ENCODE peak calls at places on chromosomes 3 and 15, in nine cellular contexts. G is NCI-H345; U is HTR-8/SVneo; E is upper lobe of left lung; P is activated CD4-positive, alpha-beta T cell treated with anti-CD3 and anti-CD28 coated beads, Interleukin-2, amount 50 U/mL, for 48 hours; V is uterus; N is myocyte; K is stimulated activated CD8-positive, alpha-beta memory T cell treated with anti-CD3 and anti-CD28 coated beads, Interleukin-4, amount 100 ng/mL, for 4 hours; R is naive thymus-derived CD4-positive, alpha-beta T cell. Z is an unnamed sample.

GRCh38 chr15:68379058-68379758 is 52.8 kb downstream of the ITGA11 start:
- DNase-seq in E (no peak), R (no peak), K (no peak), U (no peak), G (no peak), P (no peak), V (no peak), N (no peak), Z (no peak)

GRCh38 chr15:100650685-100651084 is 48.3 kb downstream of the ASB7 start:
- DNase-seq in P (no peak), V (no peak), G (no peak), E (no peak), R (no peak), K (no peak), N (no peak), U (no peak), Z (no peak)

GRCh38 chr3:128786434-128787020 is 60.5 kb downstream of the RAB7A start:
- DNase-seq in E (no peak), U (no peak), P (no peak), N (no peak), R (no peak), K (no peak), G (no peak), V (no peak), Z (no peak)

GRCh38 chr3:146589899-146590508 is 15.1 kb downstream of the PLSCR5 start:
- DNase-seq in K (no peak), V (no peak), R (no peak), N (peak; percentile 67), G (peak; percentile 50), E (no peak), U (peak; percentile 25), P (peak; percentile 13), Z (no peak)

GRCh38 chr3:16533928-16534913 is 20.7 kb upstream of the RFTN1 start:
- DNase-seq in N (peak; percentile 65), P (no peak), E (no peak), V (peak; percentile 49), U (no peak), K (no peak), G (no peak), R (no peak), Z (no peak)

GRCh38 chr3:100523050-100523760 is 30.8 kb downstream of the TMEM45A start:
- DNase-seq in P (no peak), R (no peak), V (no peak), N (no peak), K (no peak), G (no peak), U (no peak), E (no peak), Z (no peak)

GRCh38 chr15:86735244-86736040 is 655.8 kb downstream of the AGBL1 start:
- DNase-seq in G (no peak), R (no peak), U (no peak), N (no peak), E (no peak), P (no peak), V (no peak), K (no peak), Z (no peak)

GRCh38 chr15:101675796-101676582 is 23.8 kb upstream of the TM2D3 start:
- DNase-seq in E (peak; percentile 60), N (peak; percentile 10), P (no peak), U (no peak), V (no peak), K (no peak), G (no peak), R (no peak), Z (no peak)

GRCh38 chr3:127800508-127800907 is 21.8 kb downstream of the MGLL start:
- DNase-seq in U (no peak), R (no peak), E (no peak), K (no peak), P (no peak), G (no peak), N (no peak), V (no peak), Z (no peak)

GRCh38 chr3:160343132-160343531 is 55.9 kb downstream of the IFT80 start:
- DNase-seq in E (no peak), U (peak; percentile 7), V (no peak), R (no peak), N (peak; percentile 26), G (no peak), K (no peak), P (no peak), Z (no peak)

GRCh38 chr15:31306426-31307269 is 20.0 kb upstream of the KLF13 start:
- DNase-seq in G (peak; percentile 94), P (no peak), U (no peak), V (no peak), N (peak; percentile 87), K (no peak), E (peak; percentile 61), R (no peak), Z (no peak)

GRCh38 chr15:38828031-38828532 is 263.5 kb upstream of the RASGRP1 start:
- DNase-seq in V (no peak), E (no peak), P (no peak), N (no peak), G (no peak), R (no peak), U (no peak), K (no peak), Z (no peak)

GRCh38 chr3:20511863-20512262 is 325.9 kb upstream of the SGO1 start:
- DNase-seq in P (no peak), K (no peak), R (no peak), U (peak; percentile 35), V (no peak), E (no peak), N (peak; percentile 60), G (peak; percentile 12), Z (no peak)